ENCODE peak calls at places on chromosomes 11 and 22, in eight cellular contexts. One of them, this sample, is unnamed.

GRCh38 chr11:113684558-113684957 is 21.6 kb downstream of the TMPRSS5 start:
- DNase-seq in mesendoderm: no peak
- DNase-seq in cardiac muscle cell: no peak
- DNase-seq in spleen: no peak
- DNase-seq in IMR-90: no peak
- DNase-seq in left ventricle myocardium inferior: no peak
- DNase-seq in heart left ventricle: no peak
- DNase-seq in pancreas: no peak
- DNase-seq in this sample: no peak

GRCh38 chr11:96275807-96276594 is 67.0 kb downstream of the MAML2 start:
- DNase-seq in mesendoderm: peak; percentile 39
- DNase-seq in cardiac muscle cell: peak; percentile 47
- DNase-seq in spleen: no peak
- DNase-seq in IMR-90: peak; percentile 59
- DNase-seq in left ventricle myocardium inferior: no peak
- DNase-seq in heart left ventricle: no peak
- DNase-seq in pancreas: no peak
- DNase-seq in this sample: no peak

GRCh38 chr11:27234043-27234668 is 128.9 kb downstream of the CCDC34 start:
- DNase-seq in mesendoderm: no peak
- DNase-seq in cardiac muscle cell: peak; percentile 72
- DNase-seq in spleen: peak; percentile 73
- DNase-seq in IMR-90: peak; percentile 94
- DNase-seq in left ventricle myocardium inferior: peak; percentile 31
- DNase-seq in heart left ventricle: no peak
- DNase-seq in pancreas: no peak
- DNase-seq in this sample: peak; percentile 84

GRCh38 chr11:113578164-113578455 is 102.9 kb upstream of the DRD2 start:
- DNase-seq in mesendoderm: peak; percentile 62
- DNase-seq in cardiac muscle cell: no peak
- DNase-seq in spleen: no peak
- DNase-seq in IMR-90: no peak
- DNase-seq in left ventricle myocardium inferior: no peak
- DNase-seq in heart left ventricle: no peak
- DNase-seq in pancreas: no peak
- DNase-seq in this sample: no peak

GRCh38 chr11:108117746-108118371 is 3.5 kb upstream of the ACAT1 start:
- DNase-seq in mesendoderm: peak; percentile 44
- DNase-seq in cardiac muscle cell: peak; percentile 21
- DNase-seq in spleen: no peak
- DNase-seq in IMR-90: peak; percentile 76
- DNase-seq in left ventricle myocardium inferior: no peak
- DNase-seq in heart left ventricle: no peak
- DNase-seq in pancreas: no peak
- DNase-seq in this sample: no peak

GRCh38 chr11:117473692-117474091 is 146.0 kb downstream of the CEP164 start:
- DNase-seq in mesendoderm: no peak
- DNase-seq in cardiac muscle cell: no peak
- DNase-seq in spleen: no peak
- DNase-seq in IMR-90: no peak
- DNase-seq in left ventricle myocardium inferior: no peak
- DNase-seq in heart left ventricle: no peak
- DNase-seq in pancreas: no peak
- DNase-seq in this sample: no peak

GRCh38 chr11:118415739-118416068 is 14.3 kb downstream of the ATP5MG start:
- DNase-seq in mesendoderm: peak; percentile 99
- DNase-seq in cardiac muscle cell: no peak
- DNase-seq in spleen: no peak
- DNase-seq in IMR-90: peak; percentile 98
- DNase-seq in left ventricle myocardium inferior: no peak
- DNase-seq in heart left ventricle: no peak
- DNase-seq in pancreas: no peak
- DNase-seq in this sample: no peak

GRCh38 chr11:40445391-40445790 is 1014.1 kb downstream of the LRRC4C start:
- DNase-seq in mesendoderm: peak; percentile 64
- DNase-seq in cardiac muscle cell: no peak
- DNase-seq in spleen: no peak
- DNase-seq in IMR-90: peak; percentile 25
- DNase-seq in left ventricle myocardium inferior: no peak
- DNase-seq in heart left ventricle: no peak
- DNase-seq in pancreas: no peak
- DNase-seq in this sample: no peak

GRCh38 chr11:106986261-106986660 is 32.0 kb downstream of the GUCY1A2 start:
- DNase-seq in mesendoderm: no peak
- DNase-seq in cardiac muscle cell: no peak
- DNase-seq in spleen: no peak
- DNase-seq in IMR-90: peak; percentile 2
- DNase-seq in left ventricle myocardium inferior: no peak
- DNase-seq in heart left ventricle: no peak
- DNase-seq in pancreas: no peak
- DNase-seq in this sample: no peak

DNA sequence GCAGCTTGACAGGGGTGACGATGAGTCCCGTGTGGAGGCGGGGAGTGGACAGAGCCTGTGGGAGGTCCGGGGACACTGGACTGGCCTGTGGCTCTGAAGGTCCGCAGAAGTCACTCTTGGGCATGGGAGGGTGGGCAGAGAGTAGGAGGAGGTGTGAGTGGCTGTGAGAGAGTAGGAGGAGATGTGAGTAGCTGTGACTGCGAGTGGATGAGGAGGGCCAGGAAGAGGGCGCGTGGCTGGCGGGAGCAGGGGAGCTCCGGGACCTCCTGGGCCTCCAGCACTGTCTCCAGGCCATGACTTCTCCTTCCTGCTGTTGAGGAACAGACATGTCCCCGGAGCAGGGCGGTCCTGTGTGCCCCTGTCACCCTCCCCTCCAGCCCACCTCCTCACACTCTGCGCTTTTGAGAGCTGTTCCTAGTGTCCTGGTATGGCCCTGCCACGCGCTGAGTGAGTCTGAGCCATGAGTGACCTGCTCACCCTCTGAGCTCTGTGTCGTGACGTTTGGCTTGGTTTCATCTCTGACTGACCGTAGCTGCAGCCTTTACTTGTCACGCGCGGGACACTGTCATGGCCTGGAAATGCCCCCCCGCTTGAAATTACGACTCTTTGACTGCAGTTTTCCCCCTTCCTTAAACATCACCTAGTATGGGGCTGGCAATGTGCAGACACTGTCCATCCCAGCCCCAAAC is 391.5 kb downstream of the TBC1D22A start:
- DNase-seq in mesendoderm: no peak
- DNase-seq in cardiac muscle cell: no peak
- DNase-seq in spleen: no peak
- DNase-seq in IMR-90: peak; percentile 13
- DNase-seq in left ventricle myocardium inferior: no peak
- DNase-seq in heart left ventricle: no peak
- DNase-seq in pancreas: no peak
- DNase-seq in this sample: no peak
- H3K27ac ChIP-seq in mesendoderm: no peak overlapping the region
- H3K27ac ChIP-seq in cardiac muscle cell: no peak overlapping the region
- H3K27ac ChIP-seq in spleen: peak overlapping the region; percentile 54
- H3K27ac ChIP-seq in IMR-90: no peak overlapping the region
- H3K27ac ChIP-seq in left ventricle myocardium inferior: peak overlapping the region; percentile 5
- H3K27ac ChIP-seq in heart left ventricle: no peak overlapping the region
- H3K27ac ChIP-seq in pancreas: peak overlapping the region; percentile 44
- H3K27ac ChIP-seq in this sample: peak overlapping the region; percentile 75

DNA sequence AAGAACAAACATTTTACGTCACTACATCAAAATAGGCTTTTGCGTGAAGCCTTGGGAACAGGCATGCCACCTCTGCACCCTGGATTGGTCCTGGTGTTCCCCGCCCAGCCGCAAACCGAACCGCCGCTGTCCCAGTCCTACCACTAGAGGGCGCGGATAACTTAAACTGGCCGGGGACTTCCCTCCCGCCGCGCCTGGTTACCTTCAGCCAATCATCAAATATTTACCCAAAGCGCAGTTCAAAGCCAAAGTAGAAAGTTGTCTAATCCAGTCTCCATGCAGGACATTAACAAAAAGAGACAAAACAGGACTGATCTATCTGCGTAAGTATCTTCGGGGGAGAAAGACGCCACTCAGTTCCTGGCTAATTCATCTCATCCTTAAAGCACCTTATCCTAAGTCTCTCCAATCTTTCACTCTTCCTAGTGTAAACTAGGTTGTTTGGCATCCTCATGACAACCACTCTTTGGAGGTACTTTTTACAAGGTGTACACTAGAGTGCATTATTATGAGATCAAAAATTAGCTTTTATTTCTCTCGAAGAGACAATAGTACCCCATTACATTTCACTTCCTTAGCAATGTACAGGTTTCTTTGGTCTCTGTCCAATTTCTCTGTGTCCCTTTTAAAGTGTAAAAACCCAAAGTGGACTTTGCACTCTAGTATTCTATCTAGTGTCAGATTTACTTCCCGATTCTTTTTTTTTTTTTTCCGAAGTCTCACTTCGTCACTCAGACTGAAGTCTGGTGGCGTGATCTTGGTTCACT is 3.9 kb upstream of the CRY2 start:
- DNase-seq in mesendoderm: peak; percentile 93
- DNase-seq in cardiac muscle cell: peak; percentile 92
- DNase-seq in spleen: peak; percentile 94
- DNase-seq in IMR-90: peak; percentile 83
- DNase-seq in left ventricle myocardium inferior: peak; percentile 88
- DNase-seq in heart left ventricle: peak; percentile 90
- DNase-seq in pancreas: peak; percentile 92
- DNase-seq in this sample: peak; percentile 97
- H3K27ac ChIP-seq in mesendoderm: no peak overlapping the region
- H3K27ac ChIP-seq in cardiac muscle cell: no peak overlapping the region
- H3K27ac ChIP-seq in spleen: peak overlapping the region; percentile 0
- H3K27ac ChIP-seq in IMR-90: no peak overlapping the region
- H3K27ac ChIP-seq in left ventricle myocardium inferior: peak overlapping the region; percentile 34
- H3K27ac ChIP-seq in heart left ventricle: no peak overlapping the region
- H3K27ac ChIP-seq in pancreas: peak overlapping the region; percentile 92
- H3K27ac ChIP-seq in this sample: no peak overlapping the region

DNA sequence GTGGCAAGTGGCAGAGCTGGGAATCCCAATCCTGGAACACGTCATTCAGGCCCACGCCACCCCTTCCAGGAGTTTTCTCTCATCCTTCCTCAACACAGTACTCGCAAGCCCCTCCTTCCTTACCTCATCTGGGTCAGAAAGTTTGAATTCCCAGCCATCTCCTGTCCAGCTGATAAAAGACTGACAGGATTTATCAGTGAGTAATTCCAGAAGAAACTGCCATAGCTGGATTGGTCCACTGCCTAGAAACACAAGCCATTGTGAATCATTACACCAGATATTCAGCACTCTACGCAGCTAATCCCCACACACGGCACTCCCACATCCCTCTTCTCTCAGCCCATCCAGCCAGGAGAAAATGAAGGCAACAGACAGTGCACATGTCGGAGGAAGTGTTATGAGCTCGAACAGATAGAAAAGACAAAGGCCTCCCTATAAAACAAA is 124.0 kb downstream of the ETS1 start:
- DNase-seq in mesendoderm: peak; percentile 85
- DNase-seq in cardiac muscle cell: no peak
- DNase-seq in spleen: no peak
- DNase-seq in IMR-90: peak; percentile 99
- DNase-seq in left ventricle myocardium inferior: no peak
- DNase-seq in heart left ventricle: peak; percentile 60
- DNase-seq in pancreas: no peak
- DNase-seq in this sample: peak; percentile 82
- H3K27ac ChIP-seq in mesendoderm: peak overlapping the region; percentile 68
- H3K27ac ChIP-seq in cardiac muscle cell: no peak overlapping the region
- H3K27ac ChIP-seq in spleen: peak overlapping the region; percentile 89
- H3K27ac ChIP-seq in IMR-90: peak overlapping the region; percentile 4
- H3K27ac ChIP-seq in left ventricle myocardium inferior: peak overlapping the region; percentile 80
- H3K27ac ChIP-seq in heart left ventricle: peak overlapping the region; percentile 66
- H3K27ac ChIP-seq in pancreas: peak overlapping the region; percentile 56
- H3K27ac ChIP-seq in this sample: peak overlapping the region; percentile 39

GRCh38 chr22:42984814-42985540 is 30.0 kb downstream of the PACSIN2 start:
- DNase-seq in mesendoderm: no peak
- DNase-seq in cardiac muscle cell: no peak
- DNase-seq in spleen: no peak
- DNase-seq in IMR-90: no peak
- DNase-seq in left ventricle myocardium inferior: no peak
- DNase-seq in heart left ventricle: no peak
- DNase-seq in pancreas: no peak
- DNase-seq in this sample: no peak

GRCh38 chr22:42984397-42984796 is 30.6 kb downstream of the PACSIN2 start:
- DNase-seq in mesendoderm: no peak
- DNase-seq in cardiac muscle cell: no peak
- DNase-seq in spleen: no peak
- DNase-seq in IMR-90: no peak
- DNase-seq in left ventricle myocardium inferior: no peak
- DNase-seq in heart left ventricle: no peak
- DNase-seq in pancreas: no peak
- DNase-seq in this sample: no peak

GRCh38 chr22:42985541-42985925 is 29.4 kb downstream of the PACSIN2 start:
- DNase-seq in mesendoderm: no peak
- DNase-seq in cardiac muscle cell: no peak
- DNase-seq in spleen: no peak
- DNase-seq in IMR-90: no peak
- DNase-seq in left ventricle myocardium inferior: no peak
- DNase-seq in heart left ventricle: no peak
- DNase-seq in pancreas: no peak
- DNase-seq in this sample: no peak

GRCh38 chr22:42983470-42983869 is 31.5 kb downstream of the PACSIN2 start:
- DNase-seq in mesendoderm: no peak
- DNase-seq in cardiac muscle cell: no peak
- DNase-seq in spleen: no peak
- DNase-seq in IMR-90: no peak
- DNase-seq in left ventricle myocardium inferior: no peak
- DNase-seq in heart left ventricle: no peak
- DNase-seq in pancreas: no peak
- DNase-seq in this sample: no peak

GRCh38 chr22:42986115-42986514 is 28.8 kb downstream of the PACSIN2 start:
- DNase-seq in mesendoderm: no peak
- DNase-seq in cardiac muscle cell: no peak
- DNase-seq in spleen: no peak
- DNase-seq in IMR-90: no peak
- DNase-seq in left ventricle myocardium inferior: no peak
- DNase-seq in heart left ventricle: no peak
- DNase-seq in pancreas: no peak
- DNase-seq in this sample: no peak
- H3K27ac ChIP-seq in mesendoderm: peak overlapping the region; percentile 31
- H3K27ac ChIP-seq in cardiac muscle cell: peak overlapping the region; percentile 43
- H3K27ac ChIP-seq in spleen: no peak overlapping the region
- H3K27ac ChIP-seq in IMR-90: no peak overlapping the region
- H3K27ac ChIP-seq in left ventricle myocardium inferior: no peak overlapping the region
- H3K27ac ChIP-seq in heart left ventricle: no peak overlapping the region
- H3K27ac ChIP-seq in pancreas: no peak overlapping the region
- H3K27ac ChIP-seq in this sample: no peak overlapping the region